ENCODE peak calls at places on chromosomes 16 and 17, in seven cellular contexts. A is right cardiac atrium; C is HAP-1; Z is MM.1S; G is GM23248; I is A673; Y is CD8-positive, alpha-beta memory T cell. Q is an unnamed sample.

GRCh38 chr17:38592487-38592886 is 13.3 kb downstream of the SRCIN1 start:
- DNase-seq in G (no peak), Y (no peak), Z (no peak), A (no peak), I (no peak), C (no peak), Q (no peak)

GRCh38 chr16:23171234-23171948 is 11.2 kb upstream of the SCNN1G start:
- DNase-seq in G (peak), I (no peak), Y (no peak), A (no peak), C (no peak), Z (no peak), Q (peak)

GRCh38 chr16:35639233-35640205 is 2180.1 kb downstream of the TP53TG3F start:
- DNase-seq in Y (no peak), A (no peak), Z (no peak), G (no peak), I (no peak), C (no peak), Q (peak)

GRCh38 chr17:37388266-37388665 is 12.5 kb downstream of the C17orf78 start:
- DNase-seq in G (peak), I (no peak), Z (no peak), A (no peak), Y (no peak), C (no peak), Q (no peak)

GRCh38 chr17:83196973-83197880 is 117.8 kb downstream of the METRNL start:
- DNase-seq in G (peak), Z (no peak), C (no peak), Y (peak), A (peak), I (no peak), Q (no peak)

GRCh38 chr17:27651411-27652345 is 20.7 kb downstream of the LGALS9 start:
- DNase-seq in A (peak), Y (peak), G (peak), I (peak), C (peak), Z (peak), Q (peak)

GRCh38 chr17:82588266-82589175 is 59.7 kb downstream of the WDR45B start:
- DNase-seq in Z (no peak), I (no peak), G (no peak), A (no peak), Y (no peak), C (no peak), Q (no peak)

GRCh38 chr17:32461853-32462617 is 17.7 kb downstream of the PSMD11 start:
- DNase-seq in A (peak), I (peak), G (peak), Z (peak), C (peak), Y (peak), Q (peak)

GRCh38 chr17:19897901-19898300 is 30.2 kb upstream of the ULK2 start:
- DNase-seq in C (no peak), G (peak), A (no peak), Z (no peak), Y (no peak), I (peak), Q (peak)

GRCh38 chr17:43740541-43740940 is 18.1 kb downstream of the SOST start:
- DNase-seq in G (peak), Z (no peak), I (no peak), A (no peak), C (no peak), Y (no peak), Q (peak)

GRCh38 chr16:21603920-21604319 is 4.5 kb downstream of the METTL9 start:
- DNase-seq in C (peak), I (no peak), Z (no peak), Y (no peak), G (peak), A (no peak), Q (no peak)

GRCh38 chr17:7380321-7380720 is 568 bp upstream of the TNK1 start:
- DNase-seq in Z (no peak), G (peak), C (no peak), Y (no peak), A (peak), I (no peak), Q (no peak)

GRCh38 chr17:17204635-17205231 is 1.4 kb downstream of the PLD6 start:
- DNase-seq in Z (no peak), I (no peak), G (no peak), A (no peak), C (peak), Y (no peak), Q (no peak)

GRCh38 chr17:18116078-18116477 is 7.5 kb downstream of the MYO15A start:
- DNase-seq in Y (no peak), A (no peak), G (no peak), Z (no peak), I (no peak), C (no peak), Q (no peak)

DNA sequence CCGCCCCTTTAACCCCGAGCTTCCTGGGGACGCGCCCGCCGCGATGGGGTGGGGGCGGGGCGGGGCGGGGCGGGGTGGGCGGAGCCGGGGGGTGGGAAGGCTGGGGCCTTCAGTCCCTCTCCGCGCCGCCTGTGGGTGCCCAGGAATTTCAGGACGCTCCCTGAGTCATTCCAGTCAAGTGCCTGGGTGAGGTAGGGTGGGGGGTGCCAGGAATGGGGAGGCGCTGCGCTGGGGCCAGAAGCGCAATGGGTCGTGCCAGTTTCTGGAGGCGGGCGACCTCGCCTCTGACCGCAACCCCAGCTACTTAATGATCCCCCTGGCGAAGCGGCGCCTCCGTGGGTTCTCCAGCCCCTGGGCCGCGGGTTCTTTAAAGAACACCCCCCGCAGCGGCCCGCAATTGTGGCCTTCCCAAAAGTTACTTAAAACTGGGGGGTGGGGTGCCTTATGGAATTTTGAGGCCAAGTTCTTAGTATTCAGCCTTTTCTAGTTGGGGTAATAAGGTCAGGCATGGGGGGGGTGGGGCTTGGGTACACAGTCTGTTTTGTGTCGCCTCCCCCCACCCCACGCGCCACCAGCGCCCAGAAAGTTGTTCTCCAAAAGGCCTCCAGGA is 826 bp upstream of the GSE1 start:
- DNase-seq in I (peak), Y (peak), G (peak), C (peak), Z (no peak), A (peak), Q (peak)
- H3K4me3 ChIP-seq in I (peak), Y (peak), G (peak), C (peak), Z (peak), A (peak), Q (peak)

GRCh38 chr17:78727476-78728229 is 54.4 kb downstream of the CYTH1 start:
- DNase-seq in C (no peak), I (no peak), A (no peak), G (no peak), Z (peak), Y (no peak), Q (no peak)

GRCh38 chr17:78727057-78727456 is 55.0 kb downstream of the CYTH1 start:
- DNase-seq in I (no peak), A (no peak), Z (peak), G (no peak), Y (no peak), C (no peak), Q (no peak)

GRCh38 chr17:78728495-78728894 is 53.6 kb downstream of the CYTH1 start:
- DNase-seq in Z (peak), A (no peak), C (no peak), Y (no peak), I (no peak), G (no peak), Q (no peak)

GRCh38 chr17:78731904-78732303 is 50.2 kb downstream of the CYTH1 start:
- DNase-seq in A (no peak), Z (no peak), C (no peak), G (no peak), Y (no peak), I (no peak), Q (no peak)

GRCh38 chr17:78729636-78730035 is 52.4 kb downstream of the CYTH1 start:
- DNase-seq in Z (peak), I (no peak), G (no peak), Y (no peak), C (no peak), A (no peak), Q (no peak)
- H3K4me3 ChIP-seq in Z (peak), I (no peak), G (no peak), Y (no peak), C (no peak), A (no peak), Q (no peak)

GRCh38 chr16:67166883-67167168 is 2.3 kb downstream of the HSF4 start:
- DNase-seq in A (peak), Z (no peak), G (no peak), I (no peak), C (no peak), Y (no peak), Q (no peak)
- H3K4me3 ChIP-seq in A (no peak), Z (no peak), G (no peak), I (no peak), C (no peak), Y (no peak), Q (no peak)

GRCh38 chr17:64077409-64077808 is 52.5 kb downstream of the ERN1 start:
- DNase-seq in I (no peak), Y (no peak), G (peak), C (no peak), A (peak), Z (no peak), Q (no peak)

GRCh38 chr17:64070213-64070612 is 49.8 kb upstream of the ICAM2 start:
- DNase-seq in G (no peak), A (no peak), C (no peak), I (no peak), Z (no peak), Y (no peak), Q (no peak)

GRCh38 chr17:64071111-64071510 is 50.7 kb upstream of the ICAM2 start:
- DNase-seq in Z (no peak), I (no peak), Y (no peak), C (no peak), A (no peak), G (no peak), Q (no peak)

GRCh38 chr17:64073771-64074703 is 53.6 kb upstream of the ICAM2 start:
- DNase-seq in G (peak), Y (no peak), C (peak), I (no peak), Z (peak), A (no peak), Q (no peak)

DNA sequence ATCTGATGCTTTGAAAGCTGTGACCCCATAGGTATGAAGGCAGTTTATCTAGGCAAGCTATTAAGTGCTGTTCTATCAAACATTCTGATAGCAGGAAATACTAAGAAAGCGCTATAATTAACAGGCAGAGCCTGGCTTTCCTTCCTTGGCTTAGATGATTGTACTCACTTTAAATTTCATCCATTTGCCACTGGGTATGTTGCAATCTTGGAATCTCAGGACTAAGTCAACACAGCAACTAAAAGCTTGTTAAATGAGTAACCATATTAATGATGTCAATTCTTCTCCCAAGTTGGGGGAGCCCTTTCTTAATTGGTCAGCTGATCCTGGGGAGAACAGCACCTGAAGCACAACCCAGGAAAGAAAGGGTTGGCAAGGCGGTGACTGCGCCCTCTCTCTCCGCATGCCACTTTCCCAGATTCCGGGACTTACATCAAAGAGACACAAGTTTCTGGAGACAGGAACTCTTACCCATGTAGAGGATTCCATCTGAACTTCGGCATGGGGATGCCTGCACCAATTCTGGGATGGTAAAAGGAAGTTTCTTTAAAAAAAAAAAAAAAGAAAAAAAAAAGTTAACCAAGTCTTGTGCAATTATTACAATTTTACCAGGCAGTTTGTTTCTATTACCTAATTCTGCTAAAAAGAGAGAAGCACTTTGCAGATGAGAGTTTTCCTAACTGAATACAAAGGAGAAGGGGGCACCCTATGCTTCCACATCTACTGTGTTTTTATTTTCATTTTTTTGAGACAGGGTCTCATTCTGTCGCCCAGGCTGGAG is 54.5 kb upstream of the ICAM2 start:
- DNase-seq in Y (no peak), C (no peak), I (no peak), Z (no peak), A (no peak), G (peak), Q (no peak)
- H3K4me3 ChIP-seq in Y (no peak), C (no peak), I (no peak), Z (no peak), A (no peak), G (no peak), Q (no peak)